ENCODE peak calls at places on chromosomes 3 and 15, in four cellular contexts. O, W, E and Y are unnamed samples.

GRCh38 chr3:180594631-180595348 is 7.2 kb upstream of the TTC14 start:
- DNase-seq in O (peak; percentile 54), W (no peak), E (peak; percentile 26), Y (no peak)

GRCh38 chr3:55305714-55306485 is 181.2 kb downstream of the WNT5A start:
- DNase-seq in O (no peak), W (no peak), E (no peak), Y (no peak)

GRCh38 chr3:134857776-134858515 is 62.9 kb downstream of the EPHB1 start:
- DNase-seq in O (peak; percentile 35), W (no peak), E (no peak), Y (no peak)

GRCh38 chr15:42045211-42045615 is 24.4 kb upstream of the PLA2G4E start:
- DNase-seq in O (no peak), W (no peak), E (no peak), Y (no peak)

GRCh38 chr3:47851888-47852603 is 49.1 kb downstream of the DHX30 start:
- DNase-seq in O (no peak), W (no peak), E (no peak), Y (no peak)

GRCh38 chr15:71295242-71296031 is 180.2 kb downstream of the THSD4 start:
- DNase-seq in O (peak; percentile 100), W (no peak), E (peak; percentile 98), Y (peak; percentile 95)

GRCh38 chr15:99307735-99308134 is 56.5 kb downstream of the LRRC28 start:
- DNase-seq in O (peak; percentile 36), W (no peak), E (no peak), Y (no peak)

GRCh38 chr3:31179768-31180167 is 285.3 kb upstream of the GADL1 start:
- DNase-seq in O (no peak), W (no peak), E (no peak), Y (no peak)

GRCh38 chr3:50120364-50121095 is 31.8 kb downstream of the RBM5 start:
- DNase-seq in O (no peak), W (no peak), E (no peak), Y (no peak)

GRCh38 chr15:38768970-38769369 is 204.4 kb upstream of the RASGRP1 start:
- DNase-seq in O (peak; percentile 29), W (no peak), E (no peak), Y (no peak)

GRCh38 chr3:157354722-157355121 is 81.9 kb upstream of the PTX3 start:
- DNase-seq in O (peak; percentile 45), W (no peak), E (no peak), Y (no peak)

GRCh38 chr3:126536126-126536525 is 12.2 kb downstream of the CHST13 start:
- DNase-seq in O (no peak), W (no peak), E (no peak), Y (no peak)

GRCh38 chr3:42488687-42489086 is 13.8 kb upstream of the VIPR1 start:
- DNase-seq in O (no peak), W (no peak), E (no peak), Y (no peak)

GRCh38 chr3:127166501-127167065 is 26.3 kb upstream of the PRR23E start:
- DNase-seq in O (no peak), W (no peak), E (no peak), Y (no peak)

GRCh38 chr3:185770071-185770470 is 54.8 kb downstream of the IGF2BP2 start:
- DNase-seq in O (no peak), W (no peak), E (no peak), Y (no peak)

GRCh38 chr3:172449468-172450149 is 1.4 kb upstream of the GHSR start:
- DNase-seq in O (peak; percentile 58), W (peak; percentile 31), E (no peak), Y (no peak)

GRCh38 chr3:51675201-51675611 is 4.2 kb downstream of the TEX264 start:
- DNase-seq in O (peak; percentile 61), W (peak; percentile 62), E (peak; percentile 16), Y (no peak)

GRCh38 chr15:71252036-71252898 is 137.0 kb downstream of the THSD4 start:
- DNase-seq in O (peak; percentile 96), W (no peak), E (no peak), Y (no peak)

GRCh38 chr3:184018424-184018973 is 815 bp upstream of the ABCC5 start:
- DNase-seq in O (no peak), W (no peak), E (no peak), Y (no peak)

GRCh38 chr3:126508539-126508938 is 9.0 kb downstream of the UROC1 start:
- DNase-seq in O (peak; percentile 55), W (no peak), E (no peak), Y (no peak)

GRCh38 chr15:44813231-44813630 is 76.9 kb downstream of the TRIM69 start:
- DNase-seq in O (no peak), W (no peak), E (no peak), Y (no peak)

GRCh38 chr15:95840004-95840403 is 490.5 kb upstream of the NR2F2 start:
- DNase-seq in O (peak; percentile 55), W (no peak), E (peak; percentile 37), Y (peak; percentile 55)

GRCh38 chr15:77024273-77025065 is 29.5 kb downstream of the PSTPIP1 start:
- DNase-seq in O (peak; percentile 32), W (peak; percentile 85), E (no peak), Y (peak; percentile 12)

GRCh38 chr3:197371521-197372075 is 73.2 kb upstream of the DLG1 start:
- DNase-seq in O (no peak), W (no peak), E (no peak), Y (no peak)